ENCODE peak calls at places on chromosomes 1 and 21, in four cellular contexts. D, I, J and G are unnamed samples.

GRCh38 chr1:218123968-218124367 is 161.1 kb upstream of the RRP15 start:
- DNase-seq in D (no peak), I (no peak), J (no peak), G (no peak)

GRCh38 chr1:118659646-118660045 is 328.5 kb downstream of the TBX15 start:
- DNase-seq in D (no peak), I (no peak), J (no peak), G (no peak)

GRCh38 chr1:20847619-20848080 is 60.5 kb upstream of the HP1BP3 start:
- DNase-seq in D (no peak), I (peak), J (no peak), G (peak)

GRCh38 chr1:38608202-38608864 is 251.2 kb downstream of the RRAGC start:
- DNase-seq in D (peak), I (no peak), J (peak), G (no peak)

GRCh38 chr1:32701951-32702598 is 495 bp downstream of the SYNC start:
- DNase-seq in D (no peak), I (no peak), J (peak), G (no peak)

GRCh38 chr1:54850082-54850730 is 36.8 kb downstream of the DHCR24 start:
- DNase-seq in D (peak), I (no peak), J (peak), G (no peak)

GRCh38 chr1:19437911-19438310 is 47.4 kb downstream of the CAPZB start:
- DNase-seq in D (no peak), I (peak), J (no peak), G (peak)

GRCh38 chr1:38055965-38056364 is 9.4 kb upstream of the POU3F1 start:
- DNase-seq in D (no peak), I (no peak), J (no peak), G (no peak)

GRCh38 chr1:196403803-196404690 is 204.2 kb downstream of the KCNT2 start:
- DNase-seq in D (no peak), I (no peak), J (no peak), G (no peak)

GRCh38 chr1:6603851-6604558 is 1.3 kb upstream of the KLHL21 start:
- DNase-seq in D (peak), I (peak), J (peak), G (peak)

GRCh38 chr1:1777950-1778826 is at the start of gene NADK:
- DNase-seq in D (peak), I (no peak), J (peak), G (no peak)

GRCh38 chr1:25896266-25896665 is 10.0 kb downstream of the STMN1 start:
- DNase-seq in D (no peak), I (no peak), J (no peak), G (no peak)

GRCh38 chr1:85134583-85135455 is 66.0 kb downstream of the SYDE2 start:
- DNase-seq in D (peak), I (no peak), J (peak), G (peak)

GRCh38 chr21:36479415-36480402 is at the start of gene CLDN14:
- DNase-seq in D (peak), I (no peak), J (peak), G (no peak)

GRCh38 chr1:96649301-96649700 is 72.3 kb upstream of the PTBP2 start:
- DNase-seq in D (no peak), I (no peak), J (no peak), G (no peak)

GRCh38 chr1:245197911-245198379 is 43.2 kb downstream of the KIF26B start:
- DNase-seq in D (peak), I (no peak), J (peak), G (peak)

GRCh38 chr1:20324704-20325406 is 34.2 kb downstream of the VWA5B1 start:
- DNase-seq in D (no peak), I (no peak), J (no peak), G (no peak)

GRCh38 chr1:100924212-100924611 is 28.3 kb downstream of the SLC30A7 start:
- DNase-seq in D (no peak), I (no peak), J (peak), G (peak)

GRCh38 chr1:1199141-1199960 is 7.0 kb downstream of the TNFRSF18 start:
- DNase-seq in D (no peak), I (no peak), J (no peak), G (no peak)

GRCh38 chr1:36093919-36094318 is 5.2 kb downstream of the ADPRS start:
- DNase-seq in D (no peak), I (no peak), J (no peak), G (no peak)

GRCh38 chr1:209530990-209531389 is 52.5 kb upstream of the CAMK1G start:
- DNase-seq in D (no peak), I (no peak), J (no peak), G (peak)

GRCh38 chr1:204275695-204276596 is 62.2 kb upstream of the GOLT1A start:
- DNase-seq in D (no peak), I (no peak), J (no peak), G (no peak)

GRCh38 chr1:91555821-91556531 is 55.3 kb downstream of the CDC7 start:
- DNase-seq in D (peak), I (no peak), J (peak), G (peak)

GRCh38 chr1:110774398-110774797 is 98.5 kb upstream of the CD53 start:
- DNase-seq in D (no peak), I (no peak), J (no peak), G (no peak)

GRCh38 chr1:223323491-223324484 is 40.2 kb downstream of the SUSD4 start:
- DNase-seq in D (no peak), I (no peak), J (no peak), G (no peak)